ENCODE peak calls at places on chromosomes 6 and 20, in seven cellular contexts. One of them, this sample, is unnamed.

GRCh38 chr6:1916334-1916985 is 306.7 kb downstream of the FOXC1 start:
- DNase-seq in NT2/D1: no peak
- DNase-seq in IMR-90: peak; percentile 83
- DNase-seq in psoas muscle: no peak
- DNase-seq in cardiac muscle cell: no peak
- DNase-seq in right atrium auricular region: no peak
- DNase-seq in suprapubic skin: no peak
- DNase-seq in this sample: no peak

GRCh38 chr6:35146453-35146852 is 5.3 kb upstream of the TCP11 start:
- DNase-seq in NT2/D1: peak; percentile 28
- DNase-seq in IMR-90: peak; percentile 55
- DNase-seq in psoas muscle: peak; percentile 24
- DNase-seq in cardiac muscle cell: peak; percentile 54
- DNase-seq in right atrium auricular region: no peak
- DNase-seq in suprapubic skin: no peak
- DNase-seq in this sample: peak; percentile 37

GRCh38 chr6:35448191-35448590 is 3.9 kb upstream of the FANCE start:
- DNase-seq in NT2/D1: no peak
- DNase-seq in IMR-90: no peak
- DNase-seq in psoas muscle: no peak
- DNase-seq in cardiac muscle cell: no peak
- DNase-seq in right atrium auricular region: no peak
- DNase-seq in suprapubic skin: no peak
- DNase-seq in this sample: no peak

GRCh38 chr20:58613061-58613854 is 37.8 kb upstream of the STX16 start:
- DNase-seq in NT2/D1: no peak
- DNase-seq in IMR-90: no peak
- DNase-seq in psoas muscle: no peak
- DNase-seq in cardiac muscle cell: no peak
- DNase-seq in right atrium auricular region: no peak
- DNase-seq in suprapubic skin: no peak
- DNase-seq in this sample: no peak

GRCh38 chr20:42959996-42960395 is 229.7 kb downstream of the PTPRT start:
- DNase-seq in NT2/D1: no peak
- DNase-seq in IMR-90: no peak
- DNase-seq in psoas muscle: no peak
- DNase-seq in cardiac muscle cell: no peak
- DNase-seq in right atrium auricular region: no peak
- DNase-seq in suprapubic skin: no peak
- DNase-seq in this sample: no peak

GRCh38 chr20:5923493-5923892 is 26.8 kb downstream of the TRMT6 start:
- DNase-seq in NT2/D1: no peak
- DNase-seq in IMR-90: no peak
- DNase-seq in psoas muscle: no peak
- DNase-seq in cardiac muscle cell: no peak
- DNase-seq in right atrium auricular region: no peak
- DNase-seq in suprapubic skin: no peak
- DNase-seq in this sample: no peak

GRCh38 chr6:16038938-16039337 is 89.9 kb upstream of the MYLIP start:
- DNase-seq in NT2/D1: no peak
- DNase-seq in IMR-90: no peak
- DNase-seq in psoas muscle: no peak
- DNase-seq in cardiac muscle cell: no peak
- DNase-seq in right atrium auricular region: no peak
- DNase-seq in suprapubic skin: no peak
- DNase-seq in this sample: no peak

GRCh38 chr6:35092362-35093117 is 48.6 kb downstream of the TCP11 start:
- DNase-seq in NT2/D1: no peak
- DNase-seq in IMR-90: peak; percentile 79
- DNase-seq in psoas muscle: peak; percentile 53
- DNase-seq in cardiac muscle cell: peak; percentile 75
- DNase-seq in right atrium auricular region: no peak
- DNase-seq in suprapubic skin: no peak
- DNase-seq in this sample: no peak

GRCh38 chr6:53831956-53832660 is 37.3 kb downstream of the LRRC1 start:
- DNase-seq in NT2/D1: no peak
- DNase-seq in IMR-90: no peak
- DNase-seq in psoas muscle: no peak
- DNase-seq in cardiac muscle cell: no peak
- DNase-seq in right atrium auricular region: no peak
- DNase-seq in suprapubic skin: no peak
- DNase-seq in this sample: no peak

GRCh38 chr6:87322304-87323212 is at the start of gene SMIM8:
- DNase-seq in NT2/D1: peak; percentile 70
- DNase-seq in IMR-90: peak; percentile 58
- DNase-seq in psoas muscle: peak; percentile 86
- DNase-seq in cardiac muscle cell: peak; percentile 75
- DNase-seq in right atrium auricular region: peak; percentile 74
- DNase-seq in suprapubic skin: peak; percentile 94
- DNase-seq in this sample: peak; percentile 84

GRCh38 chr6:44731485-44732095 is 344.1 kb downstream of the CDC5L start:
- DNase-seq in NT2/D1: no peak
- DNase-seq in IMR-90: no peak
- DNase-seq in psoas muscle: no peak
- DNase-seq in cardiac muscle cell: no peak
- DNase-seq in right atrium auricular region: peak; percentile 11
- DNase-seq in suprapubic skin: no peak
- DNase-seq in this sample: no peak

GRCh38 chr6:16228709-16229665 is 9.4 kb upstream of the GMPR start:
- DNase-seq in NT2/D1: no peak
- DNase-seq in IMR-90: no peak
- DNase-seq in psoas muscle: no peak
- DNase-seq in cardiac muscle cell: no peak
- DNase-seq in right atrium auricular region: no peak
- DNase-seq in suprapubic skin: no peak
- DNase-seq in this sample: no peak

GRCh38 chr20:24986436-24987015 is 6.0 kb downstream of the APMAP start:
- DNase-seq in NT2/D1: no peak
- DNase-seq in IMR-90: no peak
- DNase-seq in psoas muscle: no peak
- DNase-seq in cardiac muscle cell: no peak
- DNase-seq in right atrium auricular region: peak; percentile 49
- DNase-seq in suprapubic skin: peak; percentile 26
- DNase-seq in this sample: no peak

GRCh38 chr20:4811661-4812181 is 90.0 kb downstream of the PRND start:
- DNase-seq in NT2/D1: no peak
- DNase-seq in IMR-90: no peak
- DNase-seq in psoas muscle: peak; percentile 64
- DNase-seq in cardiac muscle cell: no peak
- DNase-seq in right atrium auricular region: peak; percentile 77
- DNase-seq in suprapubic skin: peak; percentile 83
- DNase-seq in this sample: peak; percentile 72

GRCh38 chr6:21245488-21245887 is 348.1 kb upstream of the SOX4 start:
- DNase-seq in NT2/D1: no peak
- DNase-seq in IMR-90: no peak
- DNase-seq in psoas muscle: no peak
- DNase-seq in cardiac muscle cell: no peak
- DNase-seq in right atrium auricular region: no peak
- DNase-seq in suprapubic skin: no peak
- DNase-seq in this sample: no peak

GRCh38 chr20:22698443-22698842 is 114.1 kb upstream of the FOXA2 start:
- DNase-seq in NT2/D1: no peak
- DNase-seq in IMR-90: no peak
- DNase-seq in psoas muscle: no peak
- DNase-seq in cardiac muscle cell: peak; percentile 40
- DNase-seq in right atrium auricular region: no peak
- DNase-seq in suprapubic skin: no peak
- DNase-seq in this sample: no peak

GRCh38 chr6:168347053-168347452 is 27.5 kb upstream of the DACT2 start:
- DNase-seq in NT2/D1: no peak
- DNase-seq in IMR-90: no peak
- DNase-seq in psoas muscle: no peak
- DNase-seq in cardiac muscle cell: no peak
- DNase-seq in right atrium auricular region: no peak
- DNase-seq in suprapubic skin: no peak
- DNase-seq in this sample: no peak

GRCh38 chr6:20427856-20428255 is 26.2 kb downstream of the E2F3 start:
- DNase-seq in NT2/D1: no peak
- DNase-seq in IMR-90: no peak
- DNase-seq in psoas muscle: no peak
- DNase-seq in cardiac muscle cell: no peak
- DNase-seq in right atrium auricular region: no peak
- DNase-seq in suprapubic skin: no peak
- DNase-seq in this sample: no peak

DNA sequence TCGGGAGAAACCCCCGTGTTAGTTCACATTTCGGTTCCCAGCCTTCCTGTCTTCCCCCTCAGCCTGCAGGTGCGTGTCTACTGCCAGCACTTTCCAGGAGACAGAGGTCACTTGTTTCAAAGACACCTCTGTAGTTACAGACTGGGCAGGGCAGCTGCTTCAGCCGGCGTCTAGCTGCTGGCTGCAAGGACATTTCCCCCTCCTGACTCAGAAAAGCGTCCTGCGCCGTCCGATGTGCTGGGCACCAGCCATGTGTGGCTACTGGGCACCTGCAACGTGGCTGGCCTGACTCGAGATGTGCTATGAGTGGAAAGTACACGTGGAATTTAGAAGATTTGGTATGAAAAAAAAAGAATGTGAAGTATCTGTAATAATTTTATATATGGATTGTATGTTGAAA is 37.6 kb downstream of the RRBP1 start:
- DNase-seq in NT2/D1: no peak
- DNase-seq in IMR-90: no peak
- DNase-seq in psoas muscle: peak; percentile 62
- DNase-seq in cardiac muscle cell: no peak
- DNase-seq in right atrium auricular region: no peak
- DNase-seq in suprapubic skin: no peak
- DNase-seq in this sample: no peak
- H3K4me1 ChIP-seq in NT2/D1: peaks cover 8% of the 10 kb centered on the region
- H3K4me1 ChIP-seq in IMR-90: peaks cover 24% of the 10 kb centered on the region
- H3K4me1 ChIP-seq in psoas muscle: peaks cover 74% of the 10 kb centered on the region
- H3K4me1 ChIP-seq in cardiac muscle cell: peaks cover 57% of the 10 kb centered on the region
- H3K4me1 ChIP-seq in right atrium auricular region: no peaks in the 10 kb centered on the region
- H3K4me1 ChIP-seq in suprapubic skin: peaks cover 35% of the 10 kb centered on the region
- H3K4me1 ChIP-seq in this sample: peaks cover 81% of the 10 kb centered on the region

DNA sequence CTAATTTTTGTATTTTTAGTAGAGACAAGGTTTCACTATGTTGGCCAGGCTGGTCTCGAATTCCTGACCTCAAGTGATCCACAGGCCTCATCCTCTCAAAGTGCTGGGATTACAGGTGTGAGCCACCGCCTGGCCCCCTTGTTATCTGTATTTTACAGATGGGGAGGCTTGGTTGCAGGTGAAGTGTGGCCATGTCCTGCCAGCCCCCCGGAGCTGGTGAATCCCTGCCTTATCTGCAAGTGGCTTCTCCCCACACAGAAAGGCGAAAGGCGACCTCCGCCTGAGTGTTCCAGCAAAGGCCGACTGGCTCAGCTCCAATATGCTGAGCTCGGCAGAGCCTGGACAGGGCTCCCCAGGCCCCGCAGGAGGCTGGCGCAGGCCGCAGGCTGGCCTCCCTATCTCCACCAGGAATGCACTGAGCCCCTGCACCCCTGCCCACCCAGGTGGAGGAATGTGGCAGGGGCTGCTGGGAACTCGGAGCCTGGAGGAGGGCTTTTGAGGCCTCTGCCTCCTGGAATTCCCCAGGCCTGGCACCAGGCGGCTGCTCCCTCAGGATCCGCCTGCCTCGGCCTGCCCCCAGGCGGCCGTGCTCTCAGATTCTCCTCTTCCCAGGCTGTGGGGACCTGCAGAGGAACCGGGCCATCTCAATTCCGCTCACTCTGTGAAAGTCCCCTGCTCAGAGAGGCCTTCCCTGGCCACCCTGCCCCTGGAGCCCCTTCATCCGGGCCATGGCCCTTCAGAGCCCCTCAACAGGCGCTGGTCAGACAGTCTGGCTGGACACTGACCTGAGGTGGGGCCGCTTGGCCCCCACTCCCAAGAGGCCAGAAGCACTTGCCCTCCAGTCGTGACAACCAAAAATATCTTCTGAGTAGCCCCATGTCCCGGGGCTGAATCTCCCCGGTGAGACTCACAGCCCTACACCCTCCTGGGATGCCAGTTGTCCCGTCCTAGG is 9.3 kb upstream of the LAMA5 start:
- DNase-seq in NT2/D1: peak; percentile 87
- DNase-seq in IMR-90: peak; percentile 32
- DNase-seq in psoas muscle: no peak
- DNase-seq in cardiac muscle cell: peak; percentile 88
- DNase-seq in right atrium auricular region: no peak
- DNase-seq in suprapubic skin: no peak
- DNase-seq in this sample: no peak
- H3K4me1 ChIP-seq in NT2/D1: peaks cover 29% of the 10 kb centered on the region
- H3K4me1 ChIP-seq in IMR-90: peaks cover 30% of the 10 kb centered on the region
- H3K4me1 ChIP-seq in psoas muscle: peaks cover 17% of the 10 kb centered on the region
- H3K4me1 ChIP-seq in cardiac muscle cell: peaks cover 24% of the 10 kb centered on the region
- H3K4me1 ChIP-seq in right atrium auricular region: no peaks in the 10 kb centered on the region
- H3K4me1 ChIP-seq in suprapubic skin: peaks cover 63% of the 10 kb centered on the region
- H3K4me1 ChIP-seq in this sample: peaks cover 60% of the 10 kb centered on the region

DNA sequence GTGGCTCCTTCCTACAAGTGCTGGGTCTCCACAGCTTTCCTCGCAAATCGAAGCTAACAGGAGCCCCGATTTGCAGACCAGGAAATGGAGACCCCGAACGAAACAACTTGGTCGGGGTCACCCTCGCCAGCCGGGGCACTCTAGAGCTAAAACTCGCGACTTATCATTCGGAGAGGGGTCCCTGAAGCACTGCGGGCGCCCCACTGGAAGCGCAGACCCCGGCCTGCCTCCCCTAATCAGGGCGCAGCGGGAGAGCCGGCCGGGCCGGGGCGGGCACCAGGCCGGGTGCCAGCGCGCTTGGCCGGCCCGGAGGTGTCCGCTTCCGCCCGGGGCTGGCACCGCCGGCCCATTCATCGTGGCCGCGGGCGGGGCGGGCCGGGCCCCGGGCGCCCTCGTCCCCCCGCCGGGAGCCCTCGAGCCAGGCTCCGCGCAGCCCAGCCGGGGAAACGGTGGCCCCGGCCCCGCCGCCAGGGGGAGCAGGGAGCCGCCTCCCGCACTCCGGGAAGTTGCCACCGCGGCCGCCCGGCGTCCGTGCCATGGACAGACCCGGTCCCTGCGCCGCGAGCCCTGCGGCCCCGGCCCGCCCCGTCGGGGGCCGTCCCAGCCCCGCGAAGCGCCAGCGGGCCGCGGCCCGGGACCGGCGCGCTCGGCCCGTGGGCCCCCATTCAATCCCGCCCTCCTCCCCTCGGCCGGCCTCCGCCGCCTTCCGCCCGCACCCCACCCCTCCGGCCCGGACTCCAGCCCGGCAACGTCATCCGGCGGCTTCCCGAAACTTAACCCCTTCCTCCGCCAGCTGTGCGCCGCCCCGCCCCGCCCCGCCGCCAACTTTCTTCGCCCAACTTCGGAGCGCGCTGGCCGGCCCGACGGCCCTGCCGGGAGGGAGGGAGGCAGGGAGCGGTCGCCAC is 954 bp downstream of the RRBP1 start:
- DNase-seq in NT2/D1: no peak
- DNase-seq in IMR-90: peak; percentile 63
- DNase-seq in psoas muscle: peak; percentile 88
- DNase-seq in cardiac muscle cell: peak; percentile 83
- DNase-seq in right atrium auricular region: no peak
- DNase-seq in suprapubic skin: peak; percentile 89
- DNase-seq in this sample: peak; percentile 86
- H3K4me1 ChIP-seq in NT2/D1: peaks cover 12% of the 10 kb centered on the region
- H3K4me1 ChIP-seq in IMR-90: peaks cover 20% of the 10 kb centered on the region
- H3K4me1 ChIP-seq in psoas muscle: peaks cover 16% of the 10 kb centered on the region
- H3K4me1 ChIP-seq in cardiac muscle cell: peaks cover 9% of the 10 kb centered on the region
- H3K4me1 ChIP-seq in right atrium auricular region: no peaks in the 10 kb centered on the region
- H3K4me1 ChIP-seq in suprapubic skin: peaks cover 24% of the 10 kb centered on the region
- H3K4me1 ChIP-seq in this sample: peaks cover 46% of the 10 kb centered on the region

DNA sequence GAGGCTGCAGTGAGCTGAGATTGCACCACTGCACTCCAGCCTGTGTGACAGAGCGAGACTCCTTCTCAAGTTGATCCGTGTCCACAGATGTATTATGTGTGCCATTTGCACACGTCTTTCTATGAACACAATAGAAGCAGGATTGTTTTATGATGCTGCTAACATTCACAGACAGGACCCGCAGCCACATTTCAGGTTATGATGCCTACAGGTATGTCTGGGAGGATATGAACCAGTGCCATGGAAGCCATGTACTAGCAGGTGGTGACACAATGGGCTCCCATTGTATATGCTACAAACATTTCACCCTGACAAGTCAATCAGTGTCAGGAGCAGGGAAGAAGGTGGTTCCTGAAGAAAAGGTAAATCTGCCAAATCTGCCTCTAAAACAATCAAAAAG is 4.3 kb downstream of the TRAM2 start:
- DNase-seq in NT2/D1: no peak
- DNase-seq in IMR-90: no peak
- DNase-seq in psoas muscle: no peak
- DNase-seq in cardiac muscle cell: no peak
- DNase-seq in right atrium auricular region: no peak
- DNase-seq in suprapubic skin: no peak
- DNase-seq in this sample: no peak
- H3K4me1 ChIP-seq in NT2/D1: peaks cover 11% of the 10 kb centered on the region
- H3K4me1 ChIP-seq in IMR-90: peaks cover 34% of the 10 kb centered on the region
- H3K4me1 ChIP-seq in psoas muscle: peaks cover 37% of the 10 kb centered on the region
- H3K4me1 ChIP-seq in cardiac muscle cell: peaks cover 48% of the 10 kb centered on the region
- H3K4me1 ChIP-seq in right atrium auricular region: no peaks in the 10 kb centered on the region
- H3K4me1 ChIP-seq in suprapubic skin: peaks cover 71% of the 10 kb centered on the region
- H3K4me1 ChIP-seq in this sample: peaks cover 97% of the 10 kb centered on the region

This sample was measured in left ventricle myocardium inferior.